ENCODE peak calls at places on chromosomes 12 and 14, in nine cellular contexts. X is stomach, N is HepG2, V is suprapubic skin, D is HCT116, G is breast epithelium, B is prostate gland, I is GM12878, H is endothelial cell of umbilical vein. C is an unnamed sample.

GRCh38 chr12:56928262-56928661 is 5.9 kb downstream of the SDR9C7 start:
- DNase-seq in B (no peak), H (no peak), D (no peak), N (no peak), G (no peak), X (no peak), V (no peak), I (no peak), C (no peak)

GRCh38 chr12:52250048-52250990 is 17.3 kb downstream of the KRT7 start:
- DNase-seq in X (no peak), I (no peak), G (no peak), N (no peak), V (no peak), B (no peak), D (no peak), H (no peak), C (no peak)

GRCh38 chr12:107223816-107224215 is 130.5 kb upstream of the CRY1 start:
- DNase-seq in D (no peak), I (no peak), G (no peak), N (no peak), B (no peak), H (no peak), X (no peak), V (no peak), C (no peak)

GRCh38 chr14:36506732-36507614 is 13.1 kb downstream of the NKX2-1 start:
- DNase-seq in V (no peak), I (no peak), B (no peak), N (no peak), D (no peak), H (no peak), X (no peak), G (no peak), C (no peak)

GRCh38 chr12:4891866-4892265 is 17.8 kb upstream of the KCNA1 start:
- DNase-seq in B (no peak), N (no peak), H (no peak), G (no peak), I (no peak), D (no peak), X (no peak), V (no peak), C (no peak)

GRCh38 chr14:61476737-61477410 is 155.5 kb downstream of the PRKCH start:
- DNase-seq in D (no peak), X (peak), V (no peak), G (no peak), H (peak), I (no peak), B (no peak), N (no peak), C (peak)

GRCh38 chr12:61934564-61934963 is 325.6 kb upstream of the USP15 start:
- DNase-seq in G (no peak), B (no peak), X (no peak), N (no peak), H (no peak), I (no peak), D (no peak), V (no peak), C (no peak)

GRCh38 chr12:124751654-124752355 is 111.9 kb downstream of the SCARB1 start:
- DNase-seq in H (no peak), V (no peak), D (no peak), I (no peak), G (no peak), N (no peak), X (no peak), B (no peak), C (no peak)

GRCh38 chr12:124506145-124506831 is 61.1 kb downstream of the NCOR2 start:
- DNase-seq in I (no peak), H (peak), V (peak), G (no peak), D (no peak), X (peak), N (no peak), B (peak), C (no peak)

GRCh38 chr12:69042970-69043369 is 110.0 kb upstream of the CPM start:
- DNase-seq in H (no peak), D (no peak), I (no peak), G (no peak), X (no peak), B (no peak), V (no peak), N (peak), C (no peak)

GRCh38 chr14:67056684-67057083 is 132.6 kb upstream of the GARIN2 start:
- DNase-seq in X (no peak), N (no peak), G (no peak), I (no peak), V (no peak), B (no peak), H (no peak), D (no peak), C (no peak)

GRCh38 chr14:58244556-58245387 is at the start of gene PSMA3:
- DNase-seq in B (peak), X (peak), H (peak), I (peak), D (peak), N (peak), V (peak), G (peak), C (peak)

GRCh38 chr14:97301931-97302559 is 504.9 kb downstream of the VRK1 start:
- DNase-seq in D (no peak), B (no peak), H (no peak), N (no peak), I (no peak), V (no peak), X (no peak), G (no peak), C (no peak)

GRCh38 chr12:5094986-5095385 is 51.3 kb downstream of the KCNA5 start:
- DNase-seq in D (no peak), X (no peak), N (no peak), G (no peak), I (no peak), V (no peak), B (no peak), H (no peak), C (no peak)

GRCh38 chr12:66228462-66228861 is 39.4 kb downstream of the IRAK3 start:
- DNase-seq in X (no peak), D (no peak), V (no peak), I (no peak), H (no peak), B (no peak), N (no peak), G (no peak), C (no peak)

GRCh38 chr12:77202457-77203060 is 137.2 kb upstream of the E2F7 start:
- DNase-seq in X (no peak), H (no peak), I (no peak), B (no peak), G (no peak), D (no peak), N (no peak), V (no peak), C (no peak)

DNA sequence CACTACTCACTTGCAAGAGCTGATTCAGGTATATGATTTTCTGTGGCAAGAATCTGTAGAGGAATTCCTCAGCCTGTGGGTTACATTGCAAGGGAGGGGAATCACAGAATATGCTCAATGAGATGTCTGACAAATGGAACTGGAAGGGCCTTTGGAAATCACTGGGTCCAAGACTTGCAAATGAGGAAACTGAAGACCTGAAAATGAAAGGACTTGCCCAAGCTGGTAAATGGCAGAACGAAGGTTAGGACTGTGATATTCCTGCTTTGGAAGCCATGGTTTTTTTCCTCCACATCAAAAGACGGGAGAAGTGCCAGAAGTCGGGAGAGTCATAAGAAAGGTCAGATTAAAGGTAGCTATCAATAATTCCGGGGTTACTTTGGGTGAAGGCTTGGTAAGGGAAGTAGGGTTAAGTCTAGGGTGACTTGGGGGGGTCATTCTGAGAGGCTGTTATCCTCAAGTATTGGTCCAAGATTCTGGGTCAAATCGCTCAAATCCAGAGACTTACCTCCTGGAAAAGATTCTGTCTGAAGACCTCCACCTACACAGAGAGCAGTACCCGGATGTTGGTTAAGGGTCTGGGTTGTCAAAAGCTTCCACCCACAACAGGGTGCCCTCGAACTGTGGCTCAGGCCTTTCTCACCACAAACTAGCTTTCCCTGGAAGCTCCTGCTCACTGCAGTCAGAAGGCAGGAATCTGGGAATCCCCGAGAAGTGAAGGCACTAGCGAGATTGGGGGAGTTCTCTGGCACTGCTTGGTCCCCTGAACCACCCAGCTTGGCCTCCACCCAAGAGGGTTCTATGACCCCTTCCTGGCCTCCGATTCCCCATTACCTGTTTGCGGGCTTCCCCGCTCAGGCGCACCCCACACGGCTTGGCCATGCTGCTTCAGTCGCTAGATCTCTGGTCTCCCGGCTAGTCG is at the start of gene PSME2:
- DNase-seq in X (no peak), N (no peak), B (no peak), V (no peak), G (no peak), I (no peak), D (no peak), H (peak), C (no peak)
- TF ChIP-seq POLR2AphosphoS5 in X (no peak), N (peak), B (no peak), V (no peak), G (no peak), I (peak), D (peak), H (peak), C (no peak)

GRCh38 chr14:104664107-104664506 is 25.3 kb upstream of the INF2 start:
- DNase-seq in V (no peak), D (no peak), I (no peak), B (no peak), X (no peak), G (no peak), H (no peak), N (no peak), C (no peak)

GRCh38 chr14:104665092-104665662 is 24.2 kb upstream of the INF2 start:
- DNase-seq in H (no peak), I (no peak), B (no peak), X (no peak), N (no peak), G (no peak), D (no peak), V (no peak), C (no peak)

GRCh38 chr14:104666981-104667380 is 22.4 kb upstream of the INF2 start:
- DNase-seq in G (no peak), V (no peak), B (no peak), D (no peak), H (no peak), N (no peak), I (no peak), X (no peak), C (no peak)

GRCh38 chr14:104664588-104664987 is 24.8 kb upstream of the INF2 start:
- DNase-seq in N (no peak), X (no peak), I (no peak), B (no peak), G (no peak), D (no peak), V (no peak), H (no peak), C (no peak)

GRCh38 chr14:104665663-104666522 is 23.5 kb upstream of the INF2 start:
- DNase-seq in I (no peak), X (peak), D (peak), V (no peak), N (peak), G (no peak), H (peak), B (no peak), C (no peak)
- H3K4me3 ChIP-seq in I (no peak), X (no peak), D (peak), V (no peak), N (peak), G (peak), H (no peak), B (no peak), C (no peak)

GRCh38 chr12:51246254-51246853 is 7.7 kb downstream of the DAZAP2 start:
- DNase-seq in H (peak), D (no peak), X (no peak), V (no peak), B (no peak), N (no peak), I (no peak), G (no peak), C (no peak)
- TF ChIP-seq POLR2A in H (no peak), D (no peak), X (no peak), V (no peak), B (no peak), N (no peak), I (no peak), G (no peak), C (no peak)

GRCh38 chr12:14952295-14952995 is 9.0 kb downstream of the ARHGDIB start:
- DNase-seq in N (peak), G (no peak), I (no peak), V (no peak), H (peak), B (no peak), X (no peak), D (peak), C (no peak)
- TF ChIP-seq POLR2AphosphoS5 in N (no peak), G (no peak), I (peak), V (no peak), H (peak), B (no peak), X (no peak), D (no peak), C (no peak)

DNA sequence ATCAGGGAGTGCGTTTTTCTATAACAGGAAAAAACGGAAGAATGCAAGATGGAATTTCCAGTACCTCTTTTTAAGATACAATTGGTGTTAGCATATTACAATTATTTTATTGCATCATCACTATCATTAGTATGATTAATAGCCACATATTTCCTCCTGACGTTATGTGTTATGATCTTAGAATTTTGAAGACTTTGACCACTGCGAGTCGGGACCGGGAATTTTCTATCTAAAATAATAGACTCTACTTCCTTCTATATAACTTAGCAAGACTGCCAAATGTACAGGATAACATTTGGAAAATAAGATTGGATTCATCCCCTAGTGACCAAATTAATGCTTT is 717 bp upstream of the SAV1 start:
- DNase-seq in V (no peak), D (no peak), N (no peak), H (no peak), B (no peak), G (no peak), X (no peak), I (no peak), C (no peak)
- H3K4me3 ChIP-seq in V (peak), D (peak), N (peak), H (peak), B (peak), G (peak), X (peak), I (peak), C (peak)

GRCh38 chr14:64581817-64582216 is 32.1 kb downstream of the PPP1R36 start:
- DNase-seq in N (no peak), V (no peak), X (no peak), D (no peak), H (no peak), G (no peak), B (no peak), I (no peak), C (peak)
- TF ChIP-seq POLR2A in N (no peak), V (no peak), X (no peak), D (no peak), H (no peak), G (no peak), B (no peak), I (no peak), C (no peak)

GRCh38 chr14:77055981-77056380 is 27.5 kb upstream of the IRF2BPL start:
- DNase-seq in V (no peak), X (no peak), G (no peak), D (no peak), I (no peak), N (no peak), H (no peak), B (no peak), C (no peak)

GRCh38 chr14:77052281-77053044 is 24.0 kb upstream of the IRF2BPL start:
- DNase-seq in G (no peak), X (no peak), I (no peak), B (peak), D (no peak), N (no peak), H (no peak), V (no peak), C (no peak)

GRCh38 chr14:77051101-77051500 is 22.6 kb upstream of the IRF2BPL start:
- DNase-seq in X (peak), H (no peak), N (no peak), D (no peak), B (peak), I (no peak), V (peak), G (no peak), C (no peak)

GRCh38 chr14:77058082-77058481 is 29.6 kb upstream of the IRF2BPL start:
- DNase-seq in I (no peak), H (no peak), N (no peak), X (no peak), D (no peak), V (no peak), B (no peak), G (no peak), C (no peak)

DNA sequence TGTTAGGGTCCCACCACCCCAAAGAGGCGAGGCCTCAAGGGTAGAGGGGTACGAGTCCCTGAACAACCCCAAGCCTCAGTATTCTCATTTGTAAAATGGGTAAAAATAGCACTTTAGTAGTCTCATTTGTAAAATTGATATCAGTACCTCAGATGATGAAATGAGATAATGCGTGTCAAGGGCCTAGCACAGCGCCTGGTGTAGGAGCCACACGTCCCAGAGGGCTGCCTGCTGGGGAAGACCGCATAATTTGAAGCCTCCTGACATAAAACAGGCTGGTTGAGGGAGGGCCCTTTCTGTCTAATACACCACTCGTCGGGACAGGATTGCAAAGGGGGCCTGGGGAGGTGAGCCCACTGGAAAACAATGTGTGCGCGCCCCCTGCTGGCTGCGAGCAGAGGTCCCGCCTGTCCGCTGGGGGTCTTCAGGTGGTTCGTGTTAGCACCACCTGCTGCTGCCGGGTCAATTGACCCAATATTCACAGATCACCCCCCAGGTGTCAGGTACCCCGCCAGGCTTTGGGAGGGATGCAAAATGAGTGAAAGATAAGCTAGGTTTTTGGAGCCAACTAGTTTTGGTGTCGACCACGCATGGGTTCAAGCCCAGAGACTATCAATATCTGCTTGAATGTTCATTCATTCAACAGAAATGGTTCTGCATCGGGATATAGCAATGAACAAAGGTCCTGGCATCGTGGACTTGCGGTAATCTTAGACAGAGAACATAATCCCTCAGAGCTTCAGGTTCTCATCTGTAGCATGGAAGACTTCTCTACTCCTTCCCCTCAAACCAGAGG is 24.7 kb upstream of the IRF2BPL start:
- DNase-seq in B (peak), D (no peak), H (peak), N (peak), V (no peak), I (no peak), G (no peak), X (peak), C (no peak)
- TF ChIP-seq POLR2AphosphoS5 in B (peak), D (no peak), H (no peak), N (no peak), V (no peak), I (no peak), G (no peak), X (no peak), C (peak)

GRCh38 chr14:76337619-76338545 is 38.1 kb upstream of the ESRRB start:
- DNase-seq in V (no peak), G (no peak), D (no peak), H (no peak), X (no peak), N (no peak), I (no peak), B (no peak), C (no peak)
- H3K4me3 ChIP-seq in V (no peak), G (peak), D (no peak), H (no peak), X (no peak), N (no peak), I (no peak), B (no peak), C (peak)

GRCh38 chr12:1812650-1813302 is 7.6 kb upstream of the LRTM2 start:
- DNase-seq in N (peak), D (no peak), I (no peak), B (no peak), G (no peak), V (no peak), X (peak), H (peak), C (no peak)
- TF ChIP-seq POLR2A in N (no peak), D (no peak), I (no peak), B (no peak), G (no peak), V (no peak), X (no peak), H (no peak), C (no peak)